ENCODE peak calls at places on chromosomes 5 and 9, in eight cellular contexts. O is CD4-positive, alpha-beta T cell; P is AG09319; S is lower leg skin; V is endothelial cell; G is choroid plexus epithelial cell; F is GM10248; A is transverse colon. D is an unnamed sample.

GRCh38 chr5:59088546-59088945 is 505.7 kb downstream of the RAB3C start:
- DNase-seq in O (no peak), P (no peak), S (no peak), V (no peak), G (no peak), F (no peak), A (no peak), D (no peak)

GRCh38 chr5:138974227-138975063 is 99.3 kb upstream of the LRRTM2 start:
- DNase-seq in O (no peak), P (no peak), S (peak), V (no peak), G (peak), F (no peak), A (no peak), D (no peak)

GRCh38 chr9:17472126-17472525 is 106.7 kb upstream of the SH3GL2 start:
- DNase-seq in O (no peak), P (no peak), S (no peak), V (no peak), G (no peak), F (no peak), A (no peak), D (no peak)

GRCh38 chr5:171990713-171991015 is 15.8 kb downstream of the FBXW11 start:
- DNase-seq in O (no peak), P (no peak), S (no peak), V (no peak), G (no peak), F (no peak), A (no peak), D (no peak)

GRCh38 chr9:34084562-34084961 is 35.9 kb upstream of the UBAP2 start:
- DNase-seq in O (no peak), P (no peak), S (no peak), V (no peak), G (peak), F (no peak), A (peak), D (no peak)

GRCh38 chr5:74183041-74183440 is 457.5 kb downstream of the ENC1 start:
- DNase-seq in O (no peak), P (no peak), S (no peak), V (no peak), G (no peak), F (no peak), A (no peak), D (no peak)

GRCh38 chr5:153555420-153556114 is 65.1 kb downstream of the GRIA1 start:
- DNase-seq in O (no peak), P (no peak), S (no peak), V (no peak), G (no peak), F (no peak), A (no peak), D (no peak)

GRCh38 chr5:177402271-177403043 is 2.0 kb upstream of the PFN3 start:
- DNase-seq in O (peak), P (no peak), S (peak), V (peak), G (peak), F (peak), A (peak), D (no peak)

GRCh38 chr5:157100140-157100679 is 8.6 kb downstream of the HAVCR2 start:
- DNase-seq in O (no peak), P (no peak), S (no peak), V (no peak), G (peak), F (no peak), A (no peak), D (no peak)

GRCh38 chr9:15469406-15469805 is 41.4 kb downstream of the PSIP1 start:
- DNase-seq in O (no peak), P (no peak), S (no peak), V (no peak), G (peak), F (no peak), A (no peak), D (no peak)

GRCh38 chr5:90528704-90529233 is 615 bp downstream of the LYSMD3 start:
- DNase-seq in O (no peak), P (no peak), S (no peak), V (no peak), G (peak), F (peak), A (no peak), D (no peak)

GRCh38 chr9:135562235-135562745 is 734 bp downstream of the PAEP start:
- DNase-seq in O (no peak), P (no peak), S (peak), V (no peak), G (no peak), F (no peak), A (no peak), D (no peak)

GRCh38 chr5:142323480-142324376 is 1.1 kb downstream of the SPRY4 start:
- DNase-seq in O (no peak), P (no peak), S (peak), V (no peak), G (peak), F (no peak), A (peak), D (no peak)

GRCh38 chr9:8883313-8883712 is 1083.7 kb upstream of the DMAC1 start:
- DNase-seq in O (no peak), P (no peak), S (no peak), V (no peak), G (no peak), F (no peak), A (no peak), D (no peak)

GRCh38 chr5:5116953-5117352 is 23.2 kb upstream of the ADAMTS16 start:
- DNase-seq in O (no peak), P (no peak), S (no peak), V (no peak), G (no peak), F (no peak), A (no peak), D (no peak)

GRCh38 chr9:132545578-132545977 is 36.8 kb upstream of the BARHL1 start:
- DNase-seq in O (no peak), P (no peak), S (no peak), V (no peak), G (no peak), F (no peak), A (no peak), D (no peak)

GRCh38 chr5:73218552-73219171 is 45.7 kb downstream of the TMEM174 start:
- DNase-seq in O (no peak), P (no peak), S (no peak), V (no peak), G (peak), F (no peak), A (no peak), D (no peak)

GRCh38 chr9:1462626-1463308 is 412.6 kb downstream of the DMRT2 start:
- DNase-seq in O (no peak), P (no peak), S (no peak), V (no peak), G (no peak), F (no peak), A (no peak), D (no peak)

GRCh38 chr5:53557386-53557785 is 3.1 kb upstream of the NDUFS4 start:
- DNase-seq in O (no peak), P (no peak), S (no peak), V (no peak), G (peak), F (no peak), A (no peak), D (no peak)

GRCh38 chr5:114447084-114447773 is 85.4 kb downstream of the KCNN2 start:
- DNase-seq in O (no peak), P (no peak), S (no peak), V (no peak), G (peak), F (no peak), A (no peak), D (no peak)

DNA sequence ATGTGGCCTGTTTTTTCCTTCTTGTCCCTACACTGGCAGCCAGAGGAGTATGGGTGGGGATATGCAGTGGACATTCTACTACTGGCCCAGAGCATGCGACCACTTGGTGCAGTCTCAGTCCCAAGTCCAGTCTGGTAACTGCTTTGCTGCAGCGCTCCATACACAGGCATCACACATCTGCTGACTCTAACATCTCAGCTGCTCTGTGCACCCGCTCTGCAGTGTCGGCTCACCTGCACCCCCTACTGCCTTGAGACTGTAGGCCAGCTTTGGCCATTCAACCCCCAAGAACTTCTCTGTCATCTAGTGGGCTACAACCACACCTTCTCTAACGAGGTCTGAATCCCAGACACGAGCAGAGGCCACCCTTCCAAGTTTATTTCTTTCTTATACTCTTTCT is 46.4 kb upstream of the SLCO6A1 start:
- DNase-seq in O (no peak), P (no peak), S (no peak), V (peak), G (peak), F (no peak), A (no peak), D (no peak)
- TF ChIP-seq CTCF in O (no peak), P (no peak), S (no peak), V (peak), G (peak), F (no peak), A (no peak), D (peak)

DNA sequence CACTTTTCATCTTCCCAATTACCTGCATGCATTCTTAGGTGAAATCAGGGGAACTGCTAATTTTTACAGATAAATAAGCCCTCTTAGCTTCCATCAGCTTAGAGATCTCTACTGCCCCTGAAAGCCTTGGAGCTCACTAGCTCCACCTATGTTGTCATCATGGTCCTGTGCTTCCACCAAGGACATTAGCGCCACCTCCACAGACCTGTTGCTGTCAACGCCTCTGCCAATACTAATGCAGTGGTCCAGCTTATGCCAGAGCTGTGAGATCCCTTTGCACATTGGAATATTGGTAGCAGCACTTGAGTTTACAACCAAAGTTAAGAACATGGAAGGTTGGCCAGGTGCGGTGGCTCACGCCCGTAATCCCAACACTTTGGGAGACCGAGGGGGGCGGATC is 7.7 kb upstream of the SHISAL2B start:
- DNase-seq in O (no peak), P (no peak), S (no peak), V (no peak), G (no peak), F (no peak), A (no peak), D (no peak)
- TF ChIP-seq CTCF in O (no peak), P (no peak), S (no peak), V (no peak), G (peak), F (no peak), A (no peak), D (no peak)

GRCh38 chr5:149999359-149999758 is 1.1 kb downstream of the TIGD6 start:
- DNase-seq in O (no peak), P (no peak), S (no peak), V (no peak), G (no peak), F (no peak), A (no peak), D (no peak)

GRCh38 chr5:150001660-150002493 is 1.3 kb downstream of the HMGXB3 start:
- DNase-seq in O (peak), P (no peak), S (no peak), V (peak), G (peak), F (peak), A (peak), D (no peak)

GRCh38 chr5:150000990-150001659 is 586 bp downstream of the HMGXB3 start:
- DNase-seq in O (peak), P (no peak), S (peak), V (peak), G (peak), F (peak), A (peak), D (no peak)

GRCh38 chr5:149999866-150000260 is 591 bp downstream of the TIGD6 start:
- DNase-seq in O (no peak), P (no peak), S (no peak), V (no peak), G (no peak), F (no peak), A (no peak), D (no peak)

DNA sequence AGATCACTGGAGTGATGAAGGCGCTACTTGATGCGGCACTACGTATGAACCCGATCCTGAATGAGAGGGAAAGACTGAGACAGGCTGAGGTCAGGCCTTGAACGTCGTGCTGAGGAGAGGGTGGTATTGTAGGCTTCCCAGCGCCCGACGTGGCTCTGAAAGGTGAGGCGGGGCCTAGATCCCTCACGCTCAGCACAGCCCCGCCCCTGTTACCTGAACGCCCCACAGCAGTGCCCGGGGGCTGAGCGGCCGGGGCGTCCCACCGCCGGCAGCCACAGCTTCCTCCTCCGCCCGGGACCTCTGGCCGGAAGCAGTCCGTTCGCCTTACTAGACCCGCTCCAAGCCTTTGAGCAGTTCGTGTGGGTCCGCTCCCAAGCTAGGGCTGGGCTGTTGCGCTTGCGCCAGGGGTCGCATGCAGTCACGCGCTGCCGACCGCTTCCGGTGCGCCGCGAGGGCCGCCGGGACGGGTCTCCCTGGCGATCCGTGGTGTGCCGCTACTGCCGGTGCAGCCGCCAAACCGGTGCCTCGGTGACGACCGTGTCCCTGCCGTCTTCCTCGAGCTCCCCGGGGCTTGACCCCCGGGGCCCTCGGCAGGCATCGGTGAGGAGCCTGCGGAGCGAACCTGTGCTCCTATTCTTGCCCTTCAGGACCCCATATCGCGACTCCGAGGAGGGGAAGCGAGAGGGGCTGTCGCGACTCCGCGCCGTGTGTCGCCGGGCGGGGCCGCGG is at the start of the genes HMGXB3 and TIGD6:
- DNase-seq in O (peak), P (peak), S (peak), V (peak), G (peak), F (peak), A (peak), D (peak)
- TF ChIP-seq CTCF in O (no peak), P (peak), S (no peak), V (no peak), G (no peak), F (no peak), A (no peak), D (peak)

GRCh38 chr9:4762889-4763521 is 22.0 kb upstream of the AK3 start:
- DNase-seq in O (no peak), P (no peak), S (peak), V (peak), G (peak), F (peak), A (peak), D (no peak)
- TF ChIP-seq CTCF in O (no peak), P (no peak), S (no peak), V (peak), G (no peak), F (no peak), A (peak), D (no peak)

GRCh38 chr5:14142856-14143508 is at the start of gene TRIO:
- DNase-seq in O (peak), P (peak), S (peak), V (peak), G (peak), F (peak), A (peak), D (peak)

GRCh38 chr5:14143843-14144585 is 872 bp downstream of the TRIO start:
- DNase-seq in O (no peak), P (no peak), S (peak), V (peak), G (no peak), F (peak), A (peak), D (no peak)

GRCh38 chr5:14143509-14143842 is 334 bp downstream of the TRIO start:
- DNase-seq in O (no peak), P (no peak), S (no peak), V (no peak), G (no peak), F (no peak), A (no peak), D (no peak)

GRCh38 chr5:14142202-14142855 is 813 bp upstream of the TRIO start:
- DNase-seq in O (no peak), P (no peak), S (peak), V (no peak), G (peak), F (no peak), A (no peak), D (no peak)

GRCh38 chr5:14141764-14142163 is 1.4 kb upstream of the TRIO start:
- DNase-seq in O (no peak), P (no peak), S (no peak), V (no peak), G (no peak), F (no peak), A (no peak), D (no peak)
- TF ChIP-seq CTCF in O (no peak), P (no peak), S (no peak), V (no peak), G (peak), F (no peak), A (no peak), D (no peak)

GRCh38 chr5:169006206-169006605 is 294.7 kb downstream of the SLIT3 start:
- DNase-seq in O (no peak), P (no peak), S (no peak), V (no peak), G (no peak), F (no peak), A (no peak), D (no peak)

GRCh38 chr5:169001392-169001791 is 299.5 kb downstream of the SLIT3 start:
- DNase-seq in O (no peak), P (no peak), S (no peak), V (no peak), G (no peak), F (no peak), A (no peak), D (no peak)

GRCh38 chr5:169004551-169004950 is 296.4 kb downstream of the SLIT3 start:
- DNase-seq in O (no peak), P (no peak), S (no peak), V (no peak), G (peak), F (no peak), A (no peak), D (no peak)

GRCh38 chr5:169002941-169003555 is 297.9 kb downstream of the SLIT3 start:
- DNase-seq in O (no peak), P (no peak), S (no peak), V (no peak), G (no peak), F (no peak), A (no peak), D (no peak)

DNA sequence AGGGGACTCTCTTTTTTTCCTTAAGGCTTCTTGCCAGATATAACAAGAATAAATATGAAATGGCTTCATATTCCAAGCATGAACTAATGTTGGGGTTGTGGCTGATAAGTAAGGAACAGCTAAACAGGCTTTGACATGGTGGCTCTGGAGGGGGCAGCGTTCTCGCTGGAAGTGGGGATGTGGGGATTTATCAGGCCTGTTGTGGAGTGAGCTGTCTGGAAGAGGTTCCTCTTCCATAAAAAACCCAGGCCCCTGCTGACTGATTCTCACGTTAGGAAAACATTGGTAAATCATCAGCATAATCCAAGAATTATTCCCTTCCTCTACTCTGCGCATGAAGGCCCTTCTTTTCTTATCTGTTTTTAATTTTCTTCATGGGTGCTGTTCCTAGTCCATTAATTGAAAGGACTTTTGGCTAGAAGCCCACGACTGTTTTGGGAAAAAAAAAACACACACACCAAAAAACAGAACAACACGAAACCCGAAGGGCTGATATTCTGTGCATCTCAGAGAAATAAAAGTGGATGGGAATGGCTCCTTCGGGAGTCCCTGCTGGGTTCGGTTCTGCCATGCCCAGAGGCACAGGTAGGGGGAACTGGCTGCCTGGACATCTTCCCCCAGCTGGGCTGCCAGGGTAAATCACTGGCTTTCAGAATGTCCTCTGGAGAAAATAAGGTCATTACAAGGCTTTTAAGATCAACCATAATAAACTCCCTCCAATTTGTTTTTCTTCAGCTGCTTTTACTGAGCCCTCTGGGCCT is 297.0 kb downstream of the SLIT3 start:
- DNase-seq in O (no peak), P (no peak), S (no peak), V (peak), G (no peak), F (no peak), A (no peak), D (no peak)
- TF ChIP-seq CTCF in O (no peak), P (peak), S (no peak), V (no peak), G (peak), F (no peak), A (no peak), D (peak)

GRCh38 chr9:98368366-98369065 is 113.1 kb upstream of the TBC1D2 start:
- DNase-seq in O (no peak), P (no peak), S (no peak), V (no peak), G (peak), F (peak), A (no peak), D (peak)
- TF ChIP-seq CTCF in O (no peak), P (no peak), S (no peak), V (no peak), G (no peak), F (no peak), A (no peak), D (no peak)

GRCh38 chr5:94693043-94693822 is 74.8 kb downstream of the SLF1 start:
- DNase-seq in O (no peak), P (peak), S (no peak), V (no peak), G (peak), F (no peak), A (no peak), D (no peak)
- TF ChIP-seq CTCF in O (peak), P (peak), S (no peak), V (no peak), G (peak), F (peak), A (peak), D (peak)

GRCh38 chr9:119318371-119318770 is 50.9 kb downstream of the BRINP1 start:
- DNase-seq in O (no peak), P (no peak), S (no peak), V (no peak), G (no peak), F (no peak), A (no peak), D (no peak)
- TF ChIP-seq CTCF in O (no peak), P (no peak), S (no peak), V (no peak), G (no peak), F (no peak), A (no peak), D (no peak)

GRCh38 chr5:96084874-96085545 is 123.4 kb upstream of the ELL2 start:
- DNase-seq in O (no peak), P (no peak), S (no peak), V (no peak), G (no peak), F (no peak), A (no peak), D (no peak)
- TF ChIP-seq CTCF in O (no peak), P (no peak), S (no peak), V (no peak), G (no peak), F (no peak), A (no peak), D (no peak)

D was measured in osteocyte.